ENCODE peak calls at places on chromosomes 1 and 21, in ten cellular contexts. One of them, this sample, is unnamed.

GRCh38 chr1:109777980-109778625 is 14.4 kb upstream of the EPS8L3 start:
- DNase-seq in lung: no peak
- DNase-seq in osteocyte: no peak
- DNase-seq in IMR-90: no peak
- DNase-seq in nephron progenitor cell: no peak
- DNase-seq in vagina: no peak
- DNase-seq in endothelial cell: no peak
- DNase-seq in sigmoid colon: peak
- DNase-seq in lower leg skin: no peak
- DNase-seq in transverse colon: peak
- DNase-seq in this sample: no peak

GRCh38 chr1:184158911-184159701 is 107.6 kb downstream of the TSEN15 start:
- DNase-seq in sigmoid colon: no peak
- DNase-seq in endothelial cell: no peak
- DNase-seq in osteocyte: no peak
- DNase-seq in IMR-90: no peak
- DNase-seq in transverse colon: no peak
- DNase-seq in lower leg skin: no peak
- DNase-seq in vagina: no peak
- DNase-seq in nephron progenitor cell: no peak
- DNase-seq in lung: no peak
- DNase-seq in this sample: no peak

GRCh38 chr1:118335372-118335771 is 150.3 kb upstream of the SPAG17 start:
- DNase-seq in lung: no peak
- DNase-seq in osteocyte: no peak
- DNase-seq in IMR-90: peak
- DNase-seq in vagina: no peak
- DNase-seq in nephron progenitor cell: no peak
- DNase-seq in endothelial cell: no peak
- DNase-seq in lower leg skin: no peak
- DNase-seq in sigmoid colon: no peak
- DNase-seq in transverse colon: no peak
- DNase-seq in this sample: no peak

GRCh38 chr21:44484498-44485253 is 29.4 kb downstream of the LRRC3 start:
- DNase-seq in osteocyte: no peak
- DNase-seq in endothelial cell: no peak
- DNase-seq in vagina: no peak
- DNase-seq in transverse colon: no peak
- DNase-seq in sigmoid colon: no peak
- DNase-seq in IMR-90: no peak
- DNase-seq in nephron progenitor cell: no peak
- DNase-seq in lung: no peak
- DNase-seq in lower leg skin: no peak
- DNase-seq in this sample: no peak

GRCh38 chr1:110338200-110339039 is 757 bp upstream of the RBM15 start:
- DNase-seq in endothelial cell: peak
- DNase-seq in transverse colon: peak
- DNase-seq in vagina: peak
- DNase-seq in sigmoid colon: no peak
- DNase-seq in lung: peak
- DNase-seq in lower leg skin: peak
- DNase-seq in nephron progenitor cell: peak
- DNase-seq in IMR-90: no peak
- DNase-seq in osteocyte: no peak
- DNase-seq in this sample: peak

GRCh38 chr1:43272576-43273571 is 3.1 kb downstream of the TMEM125 start:
- DNase-seq in IMR-90: no peak
- DNase-seq in transverse colon: no peak
- DNase-seq in lung: no peak
- DNase-seq in osteocyte: no peak
- DNase-seq in endothelial cell: no peak
- DNase-seq in lower leg skin: peak
- DNase-seq in vagina: no peak
- DNase-seq in nephron progenitor cell: no peak
- DNase-seq in sigmoid colon: peak
- DNase-seq in this sample: no peak

GRCh38 chr21:42298657-42299056 is 16.6 kb downstream of the TFF3 start:
- DNase-seq in IMR-90: no peak
- DNase-seq in lower leg skin: no peak
- DNase-seq in lung: no peak
- DNase-seq in endothelial cell: no peak
- DNase-seq in vagina: no peak
- DNase-seq in sigmoid colon: no peak
- DNase-seq in nephron progenitor cell: no peak
- DNase-seq in transverse colon: no peak
- DNase-seq in osteocyte: no peak
- DNase-seq in this sample: no peak

GRCh38 chr1:18893120-18893519 is 9.2 kb downstream of the ALDH4A1 start:
- DNase-seq in transverse colon: no peak
- DNase-seq in nephron progenitor cell: no peak
- DNase-seq in IMR-90: no peak
- DNase-seq in lung: no peak
- DNase-seq in osteocyte: no peak
- DNase-seq in lower leg skin: no peak
- DNase-seq in endothelial cell: no peak
- DNase-seq in vagina: no peak
- DNase-seq in sigmoid colon: no peak
- DNase-seq in this sample: no peak

GRCh38 chr1:208219659-208220282 is 24.4 kb downstream of the PLXNA2 start:
- DNase-seq in endothelial cell: peak
- DNase-seq in vagina: no peak
- DNase-seq in lower leg skin: no peak
- DNase-seq in lung: no peak
- DNase-seq in sigmoid colon: peak
- DNase-seq in nephron progenitor cell: no peak
- DNase-seq in transverse colon: no peak
- DNase-seq in osteocyte: no peak
- DNase-seq in IMR-90: peak
- DNase-seq in this sample: no peak

GRCh38 chr1:160354388-160354985 is 11.3 kb downstream of the NCSTN start:
- DNase-seq in transverse colon: no peak
- DNase-seq in lung: no peak
- DNase-seq in IMR-90: peak
- DNase-seq in vagina: no peak
- DNase-seq in nephron progenitor cell: peak
- DNase-seq in sigmoid colon: no peak
- DNase-seq in lower leg skin: no peak
- DNase-seq in endothelial cell: peak
- DNase-seq in osteocyte: no peak
- DNase-seq in this sample: no peak

GRCh38 chr1:29933110-29933509 is 696.8 kb downstream of the PTPRU start:
- DNase-seq in transverse colon: no peak
- DNase-seq in osteocyte: no peak
- DNase-seq in vagina: no peak
- DNase-seq in nephron progenitor cell: no peak
- DNase-seq in lung: no peak
- DNase-seq in IMR-90: no peak
- DNase-seq in sigmoid colon: no peak
- DNase-seq in endothelial cell: no peak
- DNase-seq in lower leg skin: no peak
- DNase-seq in this sample: no peak

GRCh38 chr21:36384885-36385232 is 333 bp upstream of the CHAF1B start:
- DNase-seq in vagina: no peak
- DNase-seq in transverse colon: no peak
- DNase-seq in endothelial cell: no peak
- DNase-seq in sigmoid colon: no peak
- DNase-seq in osteocyte: no peak
- DNase-seq in IMR-90: no peak
- DNase-seq in lung: no peak
- DNase-seq in nephron progenitor cell: no peak
- DNase-seq in lower leg skin: no peak
- DNase-seq in this sample: no peak

GRCh38 chr21:36385909-36386642 is 884 bp downstream of the CHAF1B start:
- DNase-seq in vagina: no peak
- DNase-seq in lung: no peak
- DNase-seq in nephron progenitor cell: no peak
- DNase-seq in transverse colon: no peak
- DNase-seq in sigmoid colon: no peak
- DNase-seq in lower leg skin: no peak
- DNase-seq in osteocyte: no peak
- DNase-seq in endothelial cell: no peak
- DNase-seq in IMR-90: peak
- DNase-seq in this sample: peak

GRCh38 chr21:36379236-36379635 is 6.0 kb upstream of the CHAF1B start:
- DNase-seq in IMR-90: no peak
- DNase-seq in lower leg skin: no peak
- DNase-seq in vagina: no peak
- DNase-seq in lung: no peak
- DNase-seq in transverse colon: no peak
- DNase-seq in nephron progenitor cell: no peak
- DNase-seq in osteocyte: no peak
- DNase-seq in sigmoid colon: no peak
- DNase-seq in endothelial cell: no peak
- DNase-seq in this sample: peak

GRCh38 chr21:36385233-36385908 is at the start of gene CHAF1B:
- DNase-seq in sigmoid colon: peak
- DNase-seq in vagina: no peak
- DNase-seq in nephron progenitor cell: peak
- DNase-seq in osteocyte: peak
- DNase-seq in endothelial cell: peak
- DNase-seq in transverse colon: peak
- DNase-seq in lung: peak
- DNase-seq in IMR-90: peak
- DNase-seq in lower leg skin: peak
- DNase-seq in this sample: peak

GRCh38 chr21:36381841-36382589 is 3.2 kb upstream of the CHAF1B start:
- DNase-seq in lung: no peak
- DNase-seq in IMR-90: peak
- DNase-seq in lower leg skin: no peak
- DNase-seq in osteocyte: no peak
- DNase-seq in endothelial cell: no peak
- DNase-seq in nephron progenitor cell: no peak
- DNase-seq in sigmoid colon: no peak
- DNase-seq in transverse colon: no peak
- DNase-seq in vagina: no peak
- DNase-seq in this sample: peak
- TF ChIP-seq CTCF in lung: no peak
- TF ChIP-seq CTCF in IMR-90: no peak
- TF ChIP-seq CTCF in lower leg skin: no peak
- TF ChIP-seq CTCF in osteocyte: no peak
- TF ChIP-seq CTCF in endothelial cell: no peak
- TF ChIP-seq CTCF in nephron progenitor cell: no peak
- TF ChIP-seq CTCF in sigmoid colon: no peak
- TF ChIP-seq CTCF in transverse colon: no peak
- TF ChIP-seq CTCF in vagina: no peak
- TF ChIP-seq CTCF in this sample: no peak

DNA sequence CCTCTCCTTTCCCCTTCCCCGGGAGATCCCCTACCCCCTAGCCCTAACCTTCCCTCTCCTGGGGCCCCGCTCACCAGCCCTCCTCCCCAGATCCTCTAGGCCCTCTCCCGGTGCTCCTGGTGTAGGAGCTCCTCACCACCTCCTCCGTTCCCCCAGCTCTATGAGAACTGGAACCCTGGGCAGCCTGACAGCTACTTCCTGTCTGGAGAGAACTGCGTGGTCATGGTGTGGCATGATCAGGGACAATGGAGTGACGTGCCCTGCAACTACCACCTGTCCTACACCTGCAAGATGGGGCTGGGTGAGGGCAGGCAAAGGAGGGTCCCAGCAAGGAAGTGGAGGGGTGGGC is 16.0 kb downstream of the BCAN start:
- DNase-seq in osteocyte: no peak
- DNase-seq in lung: no peak
- DNase-seq in lower leg skin: no peak
- DNase-seq in endothelial cell: no peak
- DNase-seq in nephron progenitor cell: no peak
- DNase-seq in IMR-90: no peak
- DNase-seq in sigmoid colon: no peak
- DNase-seq in vagina: no peak
- DNase-seq in transverse colon: no peak
- DNase-seq in this sample: no peak
- TF ChIP-seq CTCF in osteocyte: no peak
- TF ChIP-seq CTCF in lung: no peak
- TF ChIP-seq CTCF in lower leg skin: no peak
- TF ChIP-seq CTCF in endothelial cell: no peak
- TF ChIP-seq CTCF in nephron progenitor cell: no peak
- TF ChIP-seq CTCF in IMR-90: no peak
- TF ChIP-seq CTCF in sigmoid colon: no peak
- TF ChIP-seq CTCF in vagina: no peak
- TF ChIP-seq CTCF in transverse colon: no peak
- TF ChIP-seq CTCF in this sample: no peak

DNA sequence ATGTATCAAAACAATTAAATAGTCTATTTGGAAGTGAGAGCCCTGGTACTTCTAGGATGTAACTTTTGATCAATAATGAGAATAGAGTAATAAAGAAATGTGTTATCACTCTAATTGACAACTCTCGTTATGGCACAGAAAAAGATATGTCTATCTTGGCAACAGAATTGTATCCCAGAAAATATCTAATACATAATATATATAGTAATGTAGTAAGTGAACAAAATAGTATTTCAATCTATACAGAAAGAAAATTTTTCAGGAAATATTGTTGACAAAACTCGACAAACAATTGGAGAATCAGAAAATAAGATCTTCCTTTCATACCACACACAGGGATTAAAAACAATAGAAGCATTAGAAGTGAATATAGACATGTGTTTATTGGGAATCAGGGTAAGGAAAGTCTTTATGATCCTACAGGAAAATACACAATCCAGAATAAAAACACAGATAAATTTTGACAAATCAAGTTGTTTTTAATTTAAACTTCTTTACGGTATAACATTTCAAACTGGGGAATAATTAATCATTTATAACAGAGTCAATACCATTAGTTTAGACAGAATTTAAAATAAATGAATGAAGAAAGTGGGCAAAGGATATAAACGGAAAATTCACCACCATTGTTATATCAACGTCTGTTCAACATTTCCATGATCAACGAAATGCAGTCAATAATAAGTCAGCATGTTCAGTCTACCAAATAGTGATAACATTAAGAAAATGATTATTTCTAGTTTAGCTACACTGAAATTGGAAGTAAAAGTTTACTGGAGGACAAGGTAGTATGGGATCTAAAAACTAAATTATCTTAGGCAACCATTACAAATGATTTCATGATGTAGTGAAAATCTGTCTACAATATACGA is 1526.5 kb upstream of the TPTE start:
- DNase-seq in lung: no peak
- DNase-seq in nephron progenitor cell: no peak
- DNase-seq in vagina: no peak
- DNase-seq in sigmoid colon: no peak
- DNase-seq in IMR-90: no peak
- DNase-seq in osteocyte: no peak
- DNase-seq in transverse colon: no peak
- DNase-seq in lower leg skin: no peak
- DNase-seq in endothelial cell: no peak
- DNase-seq in this sample: no peak
- TF ChIP-seq CTCF in lung: no peak
- TF ChIP-seq CTCF in nephron progenitor cell: no peak
- TF ChIP-seq CTCF in vagina: no peak
- TF ChIP-seq CTCF in sigmoid colon: no peak
- TF ChIP-seq CTCF in IMR-90: no peak
- TF ChIP-seq CTCF in osteocyte: no peak
- TF ChIP-seq CTCF in transverse colon: no peak
- TF ChIP-seq CTCF in lower leg skin: no peak
- TF ChIP-seq CTCF in endothelial cell: no peak
- TF ChIP-seq CTCF in this sample: no peak

DNA sequence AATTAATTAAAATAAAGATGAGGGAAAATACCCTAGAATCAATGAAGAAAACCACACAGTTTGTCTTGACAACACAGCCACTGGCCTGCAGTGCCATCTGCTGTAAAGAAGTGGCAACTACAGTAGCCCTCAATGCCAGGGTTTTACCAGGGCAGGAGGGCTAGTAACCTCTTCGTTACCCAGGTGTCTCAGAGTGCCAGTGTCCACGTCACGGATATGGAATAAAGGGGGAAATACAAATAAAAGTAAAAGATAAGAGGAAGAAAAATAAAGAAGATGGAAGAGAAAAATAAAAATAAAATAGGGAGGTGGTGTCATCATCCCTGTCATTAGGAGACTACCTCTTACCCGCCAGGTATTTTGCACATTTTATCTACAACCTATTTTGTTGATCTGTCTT is 14.2 kb upstream of the SLC44A3 start:
- DNase-seq in osteocyte: no peak
- DNase-seq in vagina: no peak
- DNase-seq in nephron progenitor cell: peak
- DNase-seq in lung: peak
- DNase-seq in lower leg skin: no peak
- DNase-seq in transverse colon: peak
- DNase-seq in sigmoid colon: no peak
- DNase-seq in IMR-90: peak
- DNase-seq in endothelial cell: peak
- DNase-seq in this sample: no peak
- TF ChIP-seq CTCF in osteocyte: peak
- TF ChIP-seq CTCF in vagina: peak
- TF ChIP-seq CTCF in nephron progenitor cell: peak
- TF ChIP-seq CTCF in lung: peak
- TF ChIP-seq CTCF in lower leg skin: peak
- TF ChIP-seq CTCF in transverse colon: peak
- TF ChIP-seq CTCF in sigmoid colon: peak
- TF ChIP-seq CTCF in IMR-90: peak
- TF ChIP-seq CTCF in endothelial cell: peak
- TF ChIP-seq CTCF in this sample: peak